ENCODE peak calls at places on chromosomes 13 and 19, in eight cellular contexts. U is K562, N is PC-3, Q is GM23248, L is PC-9, H is hepatocyte, S is neural progenitor cell, Y is SK-N-MC. W is an unnamed sample.
A peak's percentile ranks its signal among the peaks of the same experiment; 100 is the strongest.

GRCh38 chr13:59914556-59914955 is 249.2 kb downstream of the DIAPH3 start:
- DNase-seq in U (no peak), N (no peak), Q (peak; percentile 43), L (no peak), H (no peak), S (no peak), Y (no peak), W (no peak)

GRCh38 chr19:33406521-33407139 is 33.1 kb downstream of the CEBPG start:
- DNase-seq in U (peak; percentile 88), N (peak; percentile 73), Q (peak; percentile 55), L (peak; percentile 72), H (peak; percentile 79), S (peak; percentile 84), Y (peak; percentile 5), W (peak; percentile 71)

GRCh38 chr19:30679286-30679685 is 307.1 kb downstream of the ZNF536 start:
- DNase-seq in U (no peak), N (no peak), Q (no peak), L (no peak), H (no peak), S (no peak), Y (no peak), W (no peak)

GRCh38 chr13:46553886-46554855 is 1.2 kb downstream of the LRCH1 start:
- DNase-seq in U (peak; percentile 50), N (peak; percentile 78), Q (peak; percentile 91), L (peak; percentile 49), H (peak; percentile 83), S (peak; percentile 78), Y (peak; percentile 77), W (peak; percentile 92)

GRCh38 chr13:65378943-65379519 is 1851.1 kb downstream of the PCDH9 start:
- DNase-seq in U (no peak), N (peak; percentile 4), Q (no peak), L (no peak), H (no peak), S (peak; percentile 3), Y (no peak), W (peak; percentile 11)

GRCh38 chr13:50677687-50678463 is 165.6 kb downstream of the DLEU7 start:
- DNase-seq in U (no peak), N (peak; percentile 37), Q (peak; percentile 80), L (no peak), H (no peak), S (no peak), Y (no peak), W (no peak)

GRCh38 chr19:39506944-39507714 is 7.8 kb upstream of the SELENOV start:
- DNase-seq in U (peak; percentile 91), N (peak; percentile 67), Q (peak; percentile 79), L (peak; percentile 72), H (peak; percentile 87), S (peak; percentile 95), Y (no peak), W (peak; percentile 85)

GRCh38 chr13:114002009-114002544 is 28.2 kb upstream of the C13orf46 start:
- DNase-seq in U (no peak), N (no peak), Q (no peak), L (no peak), H (no peak), S (peak; percentile 43), Y (no peak), W (no peak)

GRCh38 chr13:27860743-27861142 is 59.1 kb upstream of the PDX1 start:
- DNase-seq in U (no peak), N (no peak), Q (no peak), L (no peak), H (no peak), S (peak; percentile 34), Y (no peak), W (no peak)

GRCh38 chr13:70173236-70173959 is 65.1 kb upstream of the KLHL1 start:
- DNase-seq in U (no peak), N (no peak), Q (no peak), L (no peak), H (no peak), S (no peak), Y (no peak), W (no peak)

GRCh38 chr19:35755550-35756371 is 1.1 kb downstream of the HSPB6 start:
- DNase-seq in U (no peak), N (no peak), Q (peak; percentile 91), L (no peak), H (peak; percentile 70), S (peak; percentile 47), Y (no peak), W (peak; percentile 67)

GRCh38 chr13:19881641-19882040 is 18.2 kb upstream of the ZMYM5 start:
- DNase-seq in U (no peak), N (no peak), Q (no peak), L (no peak), H (no peak), S (no peak), Y (no peak), W (no peak)

GRCh38 chr13:90594694-90595093 is 752.8 kb upstream of the MIR17HG start:
- DNase-seq in U (no peak), N (peak; percentile 62), Q (peak; percentile 52), L (no peak), H (no peak), S (no peak), Y (no peak), W (peak; percentile 66)

GRCh38 chr13:33483471-33483870 is 197.9 kb upstream of the STARD13 start:
- DNase-seq in U (no peak), N (peak; percentile 35), Q (peak; percentile 80), L (no peak), H (no peak), S (no peak), Y (peak; percentile 57), W (no peak)

GRCh38 chr19:11675569-11675968 is 63.2 kb downstream of the ZNF823 start:
- DNase-seq in U (no peak), N (no peak), Q (no peak), L (no peak), H (no peak), S (no peak), Y (no peak), W (no peak)

GRCh38 chr19:6414033-6414643 is 10.5 kb downstream of the KHSRP start:
- DNase-seq in U (peak; percentile 36), N (no peak), Q (no peak), L (no peak), H (no peak), S (peak; percentile 38), Y (no peak), W (no peak)

GRCh38 chr13:41941174-41941573 is 19.7 kb downstream of the VWA8 start:
- DNase-seq in U (no peak), N (no peak), Q (no peak), L (no peak), H (no peak), S (no peak), Y (no peak), W (no peak)

GRCh38 chr13:99323488-99323887 is 16.3 kb upstream of the GPR183 start:
- DNase-seq in U (no peak), N (peak; percentile 48), Q (peak; percentile 50), L (no peak), H (no peak), S (no peak), Y (no peak), W (no peak)

GRCh38 chr19:5547881-5548280 is 19.9 kb downstream of the TINCR start:
- DNase-seq in U (peak; percentile 46), N (peak; percentile 81), Q (peak; percentile 57), L (peak; percentile 50), H (peak; percentile 38), S (peak; percentile 53), Y (no peak), W (peak; percentile 77)

GRCh38 chr13:101916758-101917474 is 464.4 kb downstream of the ITGBL1 start:
- DNase-seq in U (no peak), N (no peak), Q (no peak), L (no peak), H (no peak), S (peak; percentile 40), Y (no peak), W (no peak)
- TF ChIP-seq EZH2 in U (no peak), N (no peak), Q (peak; percentile 86), L (no peak), H (peak; percentile 90), S (peak; percentile 78), Y (no peak), W (peak; percentile 9)

GRCh38 chr19:3481241-3482090 is 1.1 kb upstream of the SMIM24 start:
- DNase-seq in U (peak; percentile 40), N (no peak), Q (no peak), L (peak; percentile 46), H (peak; percentile 84), S (no peak), Y (no peak), W (no peak)
- TF ChIP-seq EZH2 in U (no peak), N (no peak), Q (peak; percentile 13), L (no peak), H (no peak), S (no peak), Y (no peak), W (no peak)

GRCh38 chr19:17872251-17873001 is 681 bp downstream of the SLC5A5 start:
- DNase-seq in U (no peak), N (no peak), Q (no peak), L (no peak), H (no peak), S (no peak), Y (no peak), W (no peak)

GRCh38 chr19:17869114-17869608 is 2.6 kb upstream of the SLC5A5 start:
- DNase-seq in U (no peak), N (no peak), Q (no peak), L (no peak), H (no peak), S (no peak), Y (no peak), W (no peak)

GRCh38 chr19:17873661-17874422 is 2.1 kb downstream of the SLC5A5 start:
- DNase-seq in U (peak; percentile 98), N (peak; percentile 60), Q (peak; percentile 69), L (peak; percentile 42), H (peak; percentile 69), S (peak; percentile 94), Y (no peak), W (peak; percentile 75)

GRCh38 chr19:17871032-17871877 is 490 bp upstream of the SLC5A5 start:
- DNase-seq in U (no peak), N (no peak), Q (no peak), L (no peak), H (no peak), S (no peak), Y (no peak), W (no peak)

GRCh38 chr19:17871878-17872250 is at the start of gene SLC5A5:
- DNase-seq in U (no peak), N (peak; percentile 16), Q (no peak), L (no peak), H (no peak), S (peak; percentile 45), Y (no peak), W (no peak)
- TF ChIP-seq EZH2 in U (no peak), N (no peak), Q (no peak), L (no peak), H (no peak), S (no peak), Y (no peak), W (no peak)

DNA sequence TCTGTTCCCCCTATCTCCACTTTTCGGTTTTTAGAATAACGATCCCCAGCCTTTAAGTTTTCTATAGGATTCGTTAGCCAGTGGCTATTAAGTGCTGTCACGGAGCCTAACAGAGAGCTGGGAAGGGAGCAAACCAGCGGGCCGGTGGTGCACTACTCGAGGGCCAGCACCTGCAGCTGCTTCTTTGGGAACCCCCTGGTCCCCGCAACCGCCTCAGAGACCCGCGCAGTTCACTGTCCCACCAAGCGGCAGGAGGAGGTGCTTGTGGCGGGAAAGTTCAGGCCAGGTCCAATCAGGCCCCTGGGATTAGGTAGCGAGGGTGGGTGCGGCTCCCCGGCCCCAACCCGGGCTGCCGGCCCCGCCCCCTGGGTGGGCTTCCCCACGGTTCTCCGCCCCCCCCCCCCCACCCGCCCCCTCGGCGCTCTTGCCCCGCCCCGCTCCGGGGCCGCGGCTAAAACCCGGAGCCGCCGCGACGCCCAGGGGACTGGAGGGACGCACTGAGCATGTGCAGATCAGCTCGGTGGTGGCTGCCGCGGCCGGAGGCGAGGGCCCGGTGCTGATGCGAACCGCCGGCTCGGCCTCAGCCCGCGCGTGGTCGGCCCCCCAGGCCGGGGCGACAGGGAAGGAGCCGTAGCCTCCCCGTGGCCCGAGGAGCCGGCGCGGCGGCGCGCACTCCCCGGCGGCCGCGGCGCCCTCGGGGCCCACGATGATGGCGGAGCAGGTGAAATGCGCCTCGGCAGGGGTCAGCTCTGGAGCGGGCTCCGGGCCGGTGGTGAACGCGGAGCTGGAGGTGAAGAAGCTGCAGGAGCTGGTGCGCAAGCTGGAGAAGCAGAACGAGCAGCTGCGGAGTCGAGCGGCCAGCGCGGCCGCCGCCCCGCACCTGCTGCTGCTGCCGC is at the start of gene SLAIN1:
- DNase-seq in U (peak; percentile 86), N (peak; percentile 67), Q (peak; percentile 46), L (peak; percentile 65), H (peak; percentile 87), S (peak; percentile 95), Y (no peak), W (peak; percentile 95)
- TF ChIP-seq EZH2 in U (no peak), N (no peak), Q (peak; percentile 54), L (no peak), H (no peak), S (no peak), Y (no peak), W (no peak)